ENCODE peak calls at places on chromosomes 7 and 10, in six cellular contexts. One of them, this sample, is unnamed.

GRCh38 chr7:7922684-7923385 is 45.8 kb upstream of the GLCCI1 start:
- DNase-seq in cardiac muscle cell: no peak
- DNase-seq in transverse colon: no peak
- DNase-seq in PC-3: peak; percentile 12
- DNase-seq in brain microvascular endothelial cell: no peak
- DNase-seq in GM23248: no peak
- DNase-seq in this sample: no peak

GRCh38 chr10:57654856-57655255 is 612.8 kb downstream of the IPMK start:
- DNase-seq in GM23248: no peak
- DNase-seq in transverse colon: no peak
- DNase-seq in brain microvascular endothelial cell: no peak
- DNase-seq in cardiac muscle cell: no peak
- DNase-seq in PC-3: no peak
- DNase-seq in this sample: no peak

GRCh38 chr7:159166530-159166929 is 21.9 kb upstream of the VIPR2 start:
- DNase-seq in cardiac muscle cell: no peak
- DNase-seq in GM23248: no peak
- DNase-seq in transverse colon: no peak
- DNase-seq in PC-3: no peak
- DNase-seq in brain microvascular endothelial cell: no peak
- DNase-seq in this sample: no peak

GRCh38 chr10:30999084-30999712 is 32.5 kb downstream of the ZNF438 start:
- DNase-seq in PC-3: peak; percentile 31
- DNase-seq in GM23248: peak; percentile 79
- DNase-seq in transverse colon: no peak
- DNase-seq in cardiac muscle cell: peak; percentile 41
- DNase-seq in brain microvascular endothelial cell: peak; percentile 27
- DNase-seq in this sample: no peak

GRCh38 chr10:30861217-30861616 is 170.4 kb downstream of the ZNF438 start:
- DNase-seq in PC-3: no peak
- DNase-seq in GM23248: no peak
- DNase-seq in transverse colon: no peak
- DNase-seq in cardiac muscle cell: no peak
- DNase-seq in brain microvascular endothelial cell: no peak
- DNase-seq in this sample: no peak

GRCh38 chr7:133795061-133795460 is 332.1 kb upstream of the LRGUK start:
- DNase-seq in cardiac muscle cell: no peak
- DNase-seq in PC-3: no peak
- DNase-seq in brain microvascular endothelial cell: no peak
- DNase-seq in transverse colon: no peak
- DNase-seq in GM23248: no peak
- DNase-seq in this sample: no peak

GRCh38 chr7:1225462-1226154 is 7.1 kb upstream of the UNCX start:
- DNase-seq in PC-3: peak; percentile 19
- DNase-seq in transverse colon: no peak
- DNase-seq in brain microvascular endothelial cell: no peak
- DNase-seq in cardiac muscle cell: peak; percentile 35
- DNase-seq in GM23248: peak; percentile 47
- DNase-seq in this sample: no peak

GRCh38 chr7:51069411-51070083 is 247.1 kb downstream of the COBL start:
- DNase-seq in transverse colon: no peak
- DNase-seq in cardiac muscle cell: no peak
- DNase-seq in brain microvascular endothelial cell: no peak
- DNase-seq in PC-3: peak; percentile 96
- DNase-seq in GM23248: peak; percentile 13
- DNase-seq in this sample: peak; percentile 34

GRCh38 chr10:93081834-93082233 is 8.1 kb downstream of the CYP26A1 start:
- DNase-seq in GM23248: no peak
- DNase-seq in transverse colon: no peak
- DNase-seq in PC-3: no peak
- DNase-seq in brain microvascular endothelial cell: peak; percentile 61
- DNase-seq in cardiac muscle cell: no peak
- DNase-seq in this sample: no peak

GRCh38 chr10:106705576-106706526 is 458.7 kb downstream of the SORCS1 start:
- DNase-seq in PC-3: peak; percentile 72
- DNase-seq in transverse colon: peak; percentile 53
- DNase-seq in brain microvascular endothelial cell: peak; percentile 22
- DNase-seq in GM23248: peak; percentile 75
- DNase-seq in cardiac muscle cell: peak; percentile 76
- DNase-seq in this sample: no peak

GRCh38 chr7:157990878-157991250 is 596.8 kb downstream of the PTPRN2 start:
- DNase-seq in transverse colon: no peak
- DNase-seq in cardiac muscle cell: no peak
- DNase-seq in GM23248: no peak
- DNase-seq in PC-3: no peak
- DNase-seq in brain microvascular endothelial cell: no peak
- DNase-seq in this sample: no peak

GRCh38 chr7:17289074-17289665 is 9.3 kb upstream of the AHR start:
- DNase-seq in GM23248: no peak
- DNase-seq in transverse colon: no peak
- DNase-seq in PC-3: no peak
- DNase-seq in cardiac muscle cell: peak; percentile 83
- DNase-seq in brain microvascular endothelial cell: peak; percentile 36
- DNase-seq in this sample: no peak

GRCh38 chr10:130218181-130218641 is 82.0 kb downstream of the GLRX3 start:
- DNase-seq in cardiac muscle cell: no peak
- DNase-seq in transverse colon: no peak
- DNase-seq in brain microvascular endothelial cell: no peak
- DNase-seq in PC-3: no peak
- DNase-seq in GM23248: no peak
- DNase-seq in this sample: no peak

GRCh38 chr10:91796332-91797076 is 1.7 kb upstream of the TNKS2 start:
- DNase-seq in cardiac muscle cell: peak; percentile 6
- DNase-seq in transverse colon: peak; percentile 66
- DNase-seq in PC-3: peak; percentile 12
- DNase-seq in GM23248: no peak
- DNase-seq in brain microvascular endothelial cell: no peak
- DNase-seq in this sample: no peak

GRCh38 chr10:108358912-108359311 is 1194.4 kb upstream of the SORCS1 start:
- DNase-seq in PC-3: peak; percentile 92
- DNase-seq in cardiac muscle cell: peak; percentile 83
- DNase-seq in brain microvascular endothelial cell: peak; percentile 66
- DNase-seq in transverse colon: no peak
- DNase-seq in GM23248: peak; percentile 98
- DNase-seq in this sample: peak; percentile 90

GRCh38 chr10:87605656-87606308 is 53.9 kb upstream of the PAPSS2 start:
- DNase-seq in transverse colon: no peak
- DNase-seq in PC-3: no peak
- DNase-seq in GM23248: no peak
- DNase-seq in brain microvascular endothelial cell: no peak
- DNase-seq in cardiac muscle cell: peak; percentile 53
- DNase-seq in this sample: no peak

GRCh38 chr10:31186225-31187010 is 132.6 kb upstream of the ZEB1 start:
- DNase-seq in cardiac muscle cell: peak; percentile 42
- DNase-seq in PC-3: no peak
- DNase-seq in GM23248: peak; percentile 4
- DNase-seq in transverse colon: no peak
- DNase-seq in brain microvascular endothelial cell: no peak
- DNase-seq in this sample: no peak

DNA sequence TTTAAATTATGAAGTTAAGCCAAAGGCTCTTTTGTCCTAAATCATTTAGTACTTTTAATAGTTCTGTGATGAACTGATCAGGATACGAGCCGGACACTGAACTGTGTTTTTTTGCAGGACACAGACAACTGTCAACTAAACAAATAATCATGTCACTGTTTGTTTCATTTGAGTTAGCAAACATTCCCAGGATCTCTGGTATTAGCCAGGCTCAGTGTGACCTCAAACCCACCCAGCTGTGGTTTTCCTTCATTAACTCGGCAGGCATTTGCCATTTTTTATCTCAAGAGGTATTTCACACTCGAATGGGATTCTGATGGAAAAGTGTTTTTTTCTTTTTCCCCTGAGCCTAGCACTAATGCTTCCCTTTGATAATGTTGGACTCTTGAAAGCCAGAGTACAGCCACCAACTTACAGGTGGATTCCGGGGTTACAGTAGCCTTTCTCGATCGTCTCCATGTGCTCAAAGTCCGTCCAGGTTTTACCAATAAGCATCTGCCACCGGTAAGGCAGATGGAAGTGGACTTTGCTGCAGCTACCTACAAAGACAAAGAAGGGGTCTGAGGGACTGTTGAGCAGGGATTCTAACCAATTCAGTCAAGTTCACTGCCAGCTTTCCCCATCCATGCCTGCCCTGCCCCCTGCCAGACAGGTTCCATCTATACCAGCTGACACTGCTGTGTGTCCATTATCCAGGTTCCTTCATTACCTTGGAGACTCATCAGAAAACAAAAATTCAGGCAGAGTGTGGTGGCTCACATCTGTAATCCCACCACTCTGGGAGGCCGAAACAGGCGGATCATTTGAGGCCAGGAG is 33.4 kb downstream of the ZC3HAV1 start:
- DNase-seq in brain microvascular endothelial cell: no peak
- DNase-seq in GM23248: no peak
- DNase-seq in cardiac muscle cell: no peak
- DNase-seq in transverse colon: no peak
- DNase-seq in PC-3: no peak
- DNase-seq in this sample: no peak
- H3K27ac ChIP-seq in brain microvascular endothelial cell: no peak overlapping the region
- H3K27ac ChIP-seq in GM23248: no peak overlapping the region
- H3K27ac ChIP-seq in cardiac muscle cell: no peak overlapping the region
- H3K27ac ChIP-seq in transverse colon: no peak overlapping the region
- H3K27ac ChIP-seq in PC-3: no peak overlapping the region
- H3K27ac ChIP-seq in this sample: peak overlapping the region; percentile 56

GRCh38 chr10:133258066-133258817 is 18.4 kb downstream of the ADAM8 start:
- DNase-seq in transverse colon: peak; percentile 67
- DNase-seq in GM23248: no peak
- DNase-seq in cardiac muscle cell: no peak
- DNase-seq in PC-3: peak; percentile 65
- DNase-seq in brain microvascular endothelial cell: no peak
- DNase-seq in this sample: peak; percentile 31
- H3K27ac ChIP-seq in transverse colon: peak overlapping the region; percentile 64
- H3K27ac ChIP-seq in GM23248: no peak overlapping the region
- H3K27ac ChIP-seq in cardiac muscle cell: no peak overlapping the region
- H3K27ac ChIP-seq in PC-3: peak overlapping the region; percentile 97
- H3K27ac ChIP-seq in brain microvascular endothelial cell: no peak overlapping the region
- H3K27ac ChIP-seq in this sample: peak overlapping the region; percentile 79

DNA sequence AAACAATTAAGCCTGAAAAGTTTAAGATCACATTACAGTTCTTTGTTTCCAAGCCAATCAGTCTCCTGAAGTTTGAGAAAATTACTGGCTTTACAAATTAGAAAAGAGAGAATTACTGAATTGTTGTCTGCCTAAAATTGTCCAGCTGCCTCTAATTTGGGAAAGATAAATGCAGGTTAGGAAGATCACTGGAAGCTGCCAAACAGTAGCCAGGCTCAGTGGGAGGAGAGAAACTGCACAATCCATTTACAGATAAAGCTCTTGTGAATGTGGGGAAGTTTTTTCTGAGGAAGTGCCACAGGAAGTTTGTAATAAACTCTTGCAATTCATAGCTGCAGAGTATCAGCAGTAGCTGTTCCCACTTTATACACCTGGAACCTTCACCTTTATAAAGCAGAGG is 100.7 kb downstream of the IQUB start:
- DNase-seq in transverse colon: no peak
- DNase-seq in PC-3: peak; percentile 5
- DNase-seq in GM23248: no peak
- DNase-seq in cardiac muscle cell: peak; percentile 2
- DNase-seq in brain microvascular endothelial cell: no peak
- DNase-seq in this sample: no peak
- H3K27ac ChIP-seq in transverse colon: no peak overlapping the region
- H3K27ac ChIP-seq in PC-3: no peak overlapping the region
- H3K27ac ChIP-seq in GM23248: no peak overlapping the region
- H3K27ac ChIP-seq in cardiac muscle cell: no peak overlapping the region
- H3K27ac ChIP-seq in brain microvascular endothelial cell: no peak overlapping the region
- H3K27ac ChIP-seq in this sample: no peak overlapping the region

DNA sequence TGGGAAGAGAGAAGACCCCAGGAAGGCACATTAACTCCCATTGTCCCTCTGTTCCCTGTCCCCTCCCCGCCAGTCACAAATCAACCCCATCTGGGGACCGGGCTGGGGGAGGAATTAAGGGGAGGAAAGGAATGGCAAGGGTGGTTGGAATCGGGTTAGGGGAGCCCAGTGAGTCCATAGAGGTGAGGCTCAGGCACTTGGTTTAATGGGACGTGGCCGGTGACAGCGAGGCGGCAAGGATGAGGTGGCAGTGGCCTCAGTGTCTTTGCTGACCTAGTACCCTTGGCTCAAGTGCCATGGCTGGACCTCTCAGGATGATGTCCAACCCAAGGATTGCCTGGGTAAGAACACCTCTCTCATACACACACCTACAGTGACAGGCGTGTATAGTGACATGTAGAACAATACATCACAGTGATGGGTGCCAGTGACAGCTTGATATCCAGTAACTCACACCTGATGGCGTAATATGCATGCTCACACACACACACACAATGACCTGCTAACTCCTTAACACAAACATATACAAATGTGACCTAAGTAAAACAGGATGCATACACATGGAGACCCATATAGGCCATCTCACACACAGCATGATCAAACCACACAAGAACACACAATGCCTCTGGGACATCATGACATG is 12.3 kb downstream of the KCNIP2 start:
- DNase-seq in brain microvascular endothelial cell: no peak
- DNase-seq in transverse colon: no peak
- DNase-seq in GM23248: no peak
- DNase-seq in PC-3: no peak
- DNase-seq in cardiac muscle cell: no peak
- DNase-seq in this sample: no peak
- H3K27ac ChIP-seq in brain microvascular endothelial cell: no peak overlapping the region
- H3K27ac ChIP-seq in transverse colon: peak overlapping the region; percentile 85
- H3K27ac ChIP-seq in GM23248: peak overlapping the region; percentile 21
- H3K27ac ChIP-seq in PC-3: peak overlapping the region; percentile 80
- H3K27ac ChIP-seq in cardiac muscle cell: peak overlapping the region; percentile 80
- H3K27ac ChIP-seq in this sample: peak overlapping the region; percentile 24